ENCODE peak calls at places on chromosome 1, in seven cellular contexts. W is IMR-90; G is CD4-positive, alpha-beta memory T cell; O is HCT116; B is GM12878; M is ovary; K is transverse colon. L is an unnamed sample.
A peak's percentile ranks its signal among the peaks of the same experiment; 100 is the strongest.

GRCh38 chr1:8276173-8276914 is 41.6 kb upstream of the SLC45A1 start:
- DNase-seq in W (no peak), G (no peak), O (no peak), B (no peak), M (no peak), K (no peak), L (no peak)

GRCh38 chr1:204151562-204152309 is at the start of gene ETNK2:
- DNase-seq in W (peak; percentile 56), G (peak; percentile 77), O (no peak), B (no peak), M (peak; percentile 88), K (peak; percentile 57), L (no peak)

GRCh38 chr1:216531308-216532239 is 108.3 kb upstream of the USH2A start:
- DNase-seq in W (peak; percentile 41), G (no peak), O (no peak), B (no peak), M (no peak), K (no peak), L (no peak)

GRCh38 chr1:196877964-196878363 is 9.9 kb upstream of the CFHR4 start:
- DNase-seq in W (peak; percentile 12), G (no peak), O (no peak), B (no peak), M (no peak), K (no peak), L (peak; percentile 50)

GRCh38 chr1:227066999-227067398 is 126.9 kb downstream of the COQ8A start:
- DNase-seq in W (no peak), G (no peak), O (no peak), B (no peak), M (no peak), K (no peak), L (no peak)

GRCh38 chr1:198663996-198664789 is 25.4 kb downstream of the PTPRC start:
- DNase-seq in W (no peak), G (no peak), O (no peak), B (no peak), M (no peak), K (no peak), L (no peak)

GRCh38 chr1:1059494-1060280 is 14.4 kb downstream of the RNF223 start:
- DNase-seq in W (peak; percentile 53), G (peak; percentile 87), O (no peak), B (no peak), M (peak; percentile 46), K (peak; percentile 95), L (no peak)

GRCh38 chr1:177471244-177471643 is 300.5 kb downstream of the BRINP2 start:
- DNase-seq in W (no peak), G (no peak), O (no peak), B (no peak), M (no peak), K (no peak), L (no peak)

GRCh38 chr1:203464743-203465142 is 10.9 kb upstream of the PRELP start:
- DNase-seq in W (no peak), G (no peak), O (no peak), B (no peak), M (no peak), K (no peak), L (no peak)

GRCh38 chr1:21313146-21313885 is 23.1 kb upstream of the ECE1 start:
- DNase-seq in W (peak; percentile 88), G (no peak), O (no peak), B (no peak), M (no peak), K (no peak), L (no peak)

GRCh38 chr1:210232524-210233215 is at the start of gene SERTAD4:
- DNase-seq in W (no peak), G (no peak), O (peak; percentile 23), B (no peak), M (peak; percentile 43), K (peak; percentile 58), L (no peak)
- H3K27ac ChIP-seq in W (peak within 1 kb of the TSS; percentile 36), G (no peak within 1 kb of the TSS), O (no peak within 1 kb of the TSS), B (no peak within 1 kb of the TSS), M (peak within 1 kb of the TSS; percentile 76), K (peak within 1 kb of the TSS; percentile 90), L (no peak within 1 kb of the TSS)

DNA sequence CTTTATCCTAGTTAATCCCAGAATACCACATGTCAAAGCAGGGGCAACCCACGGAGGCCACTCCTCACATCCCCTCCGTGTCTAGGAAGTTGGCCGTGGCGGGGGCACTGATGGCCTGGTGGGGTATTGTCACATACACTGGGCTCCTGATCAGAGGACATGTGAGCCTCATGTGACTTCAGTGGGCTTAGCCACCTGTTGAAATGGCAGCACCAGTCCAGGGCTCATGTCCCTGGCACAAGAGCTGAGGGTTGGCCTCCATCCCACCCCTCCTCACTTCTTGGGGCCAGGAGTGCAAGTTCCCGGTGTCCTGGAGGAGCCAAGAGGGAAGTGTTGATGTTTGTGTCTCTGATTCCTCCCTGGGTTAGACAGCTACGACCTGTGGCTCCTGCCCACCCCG is 313.4 kb downstream of the CAMTA1 start:
- DNase-seq in W (no peak), G (no peak), O (no peak), B (no peak), M (no peak), K (no peak), L (no peak)
- H3K27me3 ChIP-seq in W (peaks cover 37% of the 10 kb centered on the region), G (no peaks in the 10 kb centered on the region), O (peaks cover 66% of the 10 kb centered on the region), B (peaks cover 9% of the 10 kb centered on the region), M (no peaks in the 10 kb centered on the region), K (peaks cover 22% of the 10 kb centered on the region), L (no peaks in the 10 kb centered on the region)

GRCh38 chr1:2514863-2515762 is 11.3 kb downstream of the PANK4 start:
- DNase-seq in W (no peak), G (no peak), O (no peak), B (no peak), M (no peak), K (no peak), L (no peak)
- H3K36me3 ChIP-seq in W (peaks cover 89% of the 10 kb centered on the region), G (peaks cover 92% of the 10 kb centered on the region), O (peaks cover 22% of the 10 kb centered on the region), B (peaks cover 3% of the 10 kb centered on the region), M (peaks cover 3% of the 10 kb centered on the region), K (peaks cover 80% of the 10 kb centered on the region), L (peaks cover 53% of the 10 kb centered on the region)

GRCh38 chr1:39080884-39081265 is 54.7 kb downstream of the NDUFS5 start:
- DNase-seq in W (no peak), G (no peak), O (no peak), B (no peak), M (peak; percentile 54), K (no peak), L (no peak)
- H3K27ac ChIP-seq in W (no peak overlapping the region), G (no peak overlapping the region), O (no peak overlapping the region), B (no peak overlapping the region), M (peak overlapping the region; percentile 61), K (no peak overlapping the region), L (no peak overlapping the region)

GRCh38 chr1:15153842-15154479 is 414 bp downstream of the TMEM51 start:
- DNase-seq in W (peak; percentile 66), G (no peak), O (no peak), B (no peak), M (peak; percentile 80), K (peak; percentile 81), L (no peak)
- H3K27me3 ChIP-seq in W (peaks cover 3% of the 10 kb centered on the region), G (peaks cover 12% of the 10 kb centered on the region), O (no peaks in the 10 kb centered on the region), B (peaks cover 10% of the 10 kb centered on the region), M (no peaks in the 10 kb centered on the region), K (no peaks in the 10 kb centered on the region), L (no peaks in the 10 kb centered on the region)

GRCh38 chr1:32714277-32714676 is 11.7 kb upstream of the SYNC start:
- DNase-seq in W (no peak), G (no peak), O (no peak), B (no peak), M (no peak), K (peak; percentile 32), L (no peak)
- H3K36me3 ChIP-seq in W (no peaks in the 10 kb centered on the region), G (no peaks in the 10 kb centered on the region), O (no peaks in the 10 kb centered on the region), B (no peaks in the 10 kb centered on the region), M (no peaks in the 10 kb centered on the region), K (no peaks in the 10 kb centered on the region), L (no peaks in the 10 kb centered on the region)

GRCh38 chr1:37557402-37557801 is 662 bp downstream of the DNALI1 start:
- DNase-seq in W (no peak), G (no peak), O (no peak), B (no peak), M (no peak), K (no peak), L (no peak)
- H3K27ac ChIP-seq in W (no peak overlapping the region), G (no peak overlapping the region), O (no peak overlapping the region), B (no peak overlapping the region), M (peak overlapping the region; percentile 53), K (peak overlapping the region; percentile 65), L (no peak overlapping the region)